ENCODE peak calls at places on chromosome 13, in eight cellular contexts. K is SK-N-SH, I is H1, W is K562, M is HCT116, C is A549, S is IMR-90, U is HepG2. F is an unnamed sample.

GRCh38 chr13:98172570-98173405 is 4.3 kb downstream of the RNF113B start:
- DNase-seq in S (peak), I (no peak), C (no peak), W (no peak), K (peak), U (no peak), M (no peak), F (no peak)

GRCh38 chr13:44230736-44231135 is 142.9 kb upstream of the SERP2 start:
- DNase-seq in I (no peak), M (no peak), U (no peak), C (no peak), K (no peak), W (no peak), S (no peak), F (no peak)

GRCh38 chr13:28573595-28574373 is 78.9 kb upstream of the FLT1 start:
- DNase-seq in U (no peak), W (no peak), S (no peak), C (no peak), K (no peak), I (no peak), M (no peak), F (no peak)

GRCh38 chr13:77429320-77430142 is 102.6 kb upstream of the MYCBP2 start:
- DNase-seq in S (no peak), W (no peak), C (no peak), K (no peak), M (no peak), U (no peak), I (no peak), F (peak)

GRCh38 chr13:45630791-45631190 is 15.3 kb upstream of the ERICH6B start:
- DNase-seq in S (no peak), U (no peak), I (no peak), K (no peak), M (no peak), W (no peak), C (no peak), F (no peak)

GRCh38 chr13:106597759-106598395 is 29.9 kb upstream of the ARGLU1 start:
- DNase-seq in S (no peak), M (no peak), W (no peak), C (no peak), U (no peak), K (no peak), I (no peak), F (no peak)

GRCh38 chr13:27423333-27423732 is 1.1 kb upstream of the GTF3A start:
- DNase-seq in M (no peak), I (no peak), U (no peak), S (no peak), W (no peak), C (no peak), K (no peak), F (no peak)

GRCh38 chr13:23159587-23160240 is 21.1 kb upstream of the SGCG start:
- DNase-seq in S (no peak), K (peak), U (no peak), W (no peak), M (no peak), I (no peak), C (no peak), F (no peak)

GRCh38 chr13:90633849-90634248 is 713.6 kb upstream of the MIR17HG start:
- DNase-seq in W (no peak), S (no peak), C (no peak), I (no peak), K (no peak), U (no peak), M (no peak), F (no peak)

GRCh38 chr13:110266983-110267382 is 40.0 kb downstream of the COL4A1 start:
- DNase-seq in U (no peak), W (no peak), K (peak), I (peak), M (no peak), S (no peak), C (no peak), F (no peak)

GRCh38 chr13:113612626-113613025 is 28.1 kb downstream of the TFDP1 start:
- DNase-seq in I (no peak), K (no peak), S (no peak), U (no peak), W (no peak), C (no peak), M (no peak), F (no peak)

GRCh38 chr13:35957996-35958395 is 173.2 kb downstream of the DCLK1 start:
- DNase-seq in M (no peak), K (no peak), S (no peak), U (no peak), I (no peak), W (no peak), C (no peak), F (no peak)

GRCh38 chr13:75687145-75687763 is 51.1 kb downstream of the LMO7 start:
- DNase-seq in S (peak), I (no peak), U (peak), M (peak), C (peak), W (peak), K (peak), F (no peak)

GRCh38 chr13:20121154-20121515 is 39.7 kb downstream of the GJA3 start:
- DNase-seq in K (no peak), U (peak), S (no peak), W (no peak), I (no peak), C (no peak), M (no peak), F (no peak)

GRCh38 chr13:40096357-40096911 is 441.0 kb downstream of the COG6 start:
- DNase-seq in I (no peak), S (no peak), K (no peak), M (no peak), C (no peak), W (no peak), U (no peak), F (no peak)

DNA sequence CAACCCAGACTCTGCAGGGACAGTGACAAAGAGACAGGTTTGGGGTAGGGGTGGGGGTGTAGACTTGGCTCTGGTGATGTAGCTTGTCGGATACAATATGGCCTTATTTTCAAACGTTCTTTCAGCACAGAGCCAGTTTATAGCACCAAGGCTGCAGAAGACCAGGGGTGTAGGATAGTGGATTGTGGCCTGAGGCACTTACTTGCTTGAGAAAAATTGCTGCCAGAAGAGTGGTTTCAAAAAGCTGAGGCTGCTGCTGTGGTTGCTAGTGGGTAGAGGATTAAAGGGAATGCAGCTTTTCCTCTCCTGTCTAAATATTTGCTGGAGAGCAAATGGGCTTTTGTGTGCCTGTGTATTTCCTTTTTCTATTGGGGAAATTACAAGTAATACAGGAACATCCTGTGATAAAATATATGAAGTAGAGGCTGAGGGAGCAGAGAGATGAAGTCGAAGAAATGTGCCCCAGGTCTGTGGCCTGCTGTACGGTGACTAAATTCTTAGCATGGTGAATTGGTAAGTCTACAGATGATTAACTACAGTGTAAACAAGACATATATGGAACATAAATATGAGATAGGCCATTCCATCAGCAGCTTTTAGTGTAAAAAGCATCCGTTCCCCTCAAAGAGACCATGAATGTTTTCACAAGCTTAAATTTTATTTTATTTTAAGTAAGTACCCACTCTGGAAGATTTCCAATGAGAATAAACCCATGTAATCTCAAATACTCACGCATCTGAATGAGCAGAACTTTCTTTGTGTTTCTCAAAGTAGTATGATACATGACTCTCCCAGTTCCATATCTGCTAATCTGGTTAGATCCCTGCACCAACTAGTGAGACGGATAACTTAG is 112.9 kb downstream of the LRCH1 start:
- DNase-seq in C (peak), I (no peak), W (no peak), K (peak), S (no peak), U (peak), M (no peak), F (no peak)
- TF ChIP-seq RAD21 in C (no peak), I (no peak), W (no peak), K (no peak), S (no peak), U (no peak), M (no peak), F (no peak)

DNA sequence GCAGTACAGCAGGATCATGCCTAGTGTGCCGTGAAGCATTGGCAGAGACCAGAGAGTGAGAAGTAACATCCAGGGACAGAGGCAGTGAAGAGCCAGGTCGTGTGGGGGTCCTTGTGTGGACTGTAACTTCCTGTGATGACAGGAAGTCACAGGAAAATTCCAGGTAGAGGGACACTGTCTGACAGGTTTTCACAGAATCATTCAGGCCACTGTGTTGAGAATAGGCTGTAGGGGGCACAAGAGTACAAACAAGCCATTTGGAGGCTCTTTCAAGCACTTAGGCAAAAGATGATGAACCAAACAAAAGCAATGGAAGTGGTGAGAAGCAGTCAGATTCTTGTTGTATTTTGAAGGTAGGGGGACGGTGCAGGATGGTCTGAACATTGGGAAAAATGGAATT is 46.4 kb downstream of the N4BP2L1 start:
- DNase-seq in U (peak), S (peak), I (no peak), K (peak), C (peak), M (peak), W (no peak), F (no peak)
- TF ChIP-seq RAD21 in U (peak), S (peak), I (peak), K (peak), C (peak), M (peak), W (peak), F (peak)

GRCh38 chr13:109160357-109160756 is 530.9 kb downstream of the MYO16 start:
- DNase-seq in M (no peak), W (no peak), S (no peak), C (no peak), K (no peak), I (no peak), U (no peak), F (no peak)

GRCh38 chr13:109159650-109160309 is 530.4 kb downstream of the MYO16 start:
- DNase-seq in S (no peak), W (no peak), M (no peak), U (no peak), K (peak), I (no peak), C (no peak), F (no peak)

GRCh38 chr13:109163052-109163413 is 533.6 kb downstream of the MYO16 start:
- DNase-seq in I (no peak), M (no peak), K (no peak), C (no peak), S (no peak), U (no peak), W (no peak), F (no peak)

GRCh38 chr13:109160887-109161669 is 531.7 kb downstream of the MYO16 start:
- DNase-seq in S (no peak), I (no peak), W (no peak), M (no peak), K (no peak), C (no peak), U (no peak), F (no peak)

GRCh38 chr13:109162248-109163051 is 533.0 kb downstream of the MYO16 start:
- DNase-seq in I (no peak), U (no peak), S (no peak), K (no peak), W (no peak), C (no peak), M (no peak), F (peak)
- TF ChIP-seq RAD21 in I (no peak), U (no peak), S (no peak), K (no peak), W (no peak), C (no peak), M (no peak), F (peak)

GRCh38 chr13:32228330-32229041 is 86.7 kb downstream of the ZAR1L start:
- DNase-seq in U (no peak), C (peak), I (no peak), S (peak), K (no peak), M (peak), W (no peak), F (no peak)
- TF ChIP-seq RAD21 in U (no peak), C (no peak), I (no peak), S (peak), K (no peak), M (no peak), W (no peak), F (no peak)

DNA sequence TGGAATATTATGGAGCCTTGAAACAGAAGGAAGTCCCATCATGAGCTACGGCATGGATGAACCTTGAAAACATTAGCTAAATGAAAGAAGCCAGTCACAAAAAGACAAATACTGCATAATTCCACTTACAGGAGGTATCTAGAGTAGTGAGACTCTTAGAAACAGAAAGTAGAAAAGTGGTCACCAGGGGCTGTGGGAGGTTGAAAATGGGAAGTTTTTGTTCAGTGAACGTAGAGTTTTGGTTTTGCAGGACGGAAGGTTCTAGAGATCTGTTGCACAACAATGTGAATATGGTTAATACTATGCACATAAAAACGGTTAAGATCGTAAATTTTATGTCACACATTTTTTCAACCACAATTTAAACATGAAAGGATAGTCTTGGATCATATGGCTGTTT is 11.9 kb upstream of the SLC10A2 start:
- DNase-seq in I (no peak), C (no peak), K (no peak), U (no peak), W (no peak), M (no peak), S (no peak), F (peak)
- TF ChIP-seq RAD21 in I (no peak), C (no peak), K (no peak), U (no peak), W (no peak), M (no peak), S (no peak), F (no peak)

GRCh38 chr13:37306778-37307544 is 201.5 kb upstream of the CSNK1A1L start:
- DNase-seq in S (peak), U (no peak), C (no peak), I (no peak), K (no peak), M (no peak), W (no peak), F (no peak)
- TF ChIP-seq RAD21 in S (no peak), U (no peak), C (no peak), I (no peak), K (no peak), M (no peak), W (no peak), F (no peak)

F was measured in GM12878.